ENCODE peak calls at places on chromosomes 6 and 20, in five cellular contexts. One of them, this sample, is unnamed.

GRCh38 chr6:56387621-56388413 is 140.4 kb upstream of the COL21A1 start:
- DNase-seq in effector memory CD8-positive, alpha-beta T cell: no peak
- DNase-seq in activated T-cell treated with anti-CD3 and anti-CD28 coated beads for 1 hour: no peak
- DNase-seq in GOT3: no peak
- DNase-seq in EL: no peak
- DNase-seq in this sample: no peak

GRCh38 chr20:44390280-44390679 is 34.8 kb downstream of the HNF4A start:
- DNase-seq in effector memory CD8-positive, alpha-beta T cell: no peak
- DNase-seq in activated T-cell treated with anti-CD3 and anti-CD28 coated beads for 1 hour: no peak
- DNase-seq in GOT3: no peak
- DNase-seq in EL: no peak
- DNase-seq in this sample: no peak

GRCh38 chr20:32965581-32966373 is 38.5 kb downstream of the SUN5 start:
- DNase-seq in effector memory CD8-positive, alpha-beta T cell: peak; percentile 51
- DNase-seq in activated T-cell treated with anti-CD3 and anti-CD28 coated beads for 1 hour: no peak
- DNase-seq in GOT3: no peak
- DNase-seq in EL: no peak
- DNase-seq in this sample: no peak

GRCh38 chr6:167113935-167114910 is 8.7 kb upstream of the CCR6 start:
- DNase-seq in effector memory CD8-positive, alpha-beta T cell: peak; percentile 73
- DNase-seq in activated T-cell treated with anti-CD3 and anti-CD28 coated beads for 1 hour: no peak
- DNase-seq in GOT3: no peak
- DNase-seq in EL: no peak
- DNase-seq in this sample: no peak

GRCh38 chr20:4817230-4817671 is 95.5 kb downstream of the PRND start:
- DNase-seq in effector memory CD8-positive, alpha-beta T cell: no peak
- DNase-seq in activated T-cell treated with anti-CD3 and anti-CD28 coated beads for 1 hour: no peak
- DNase-seq in GOT3: no peak
- DNase-seq in EL: peak; percentile 22
- DNase-seq in this sample: peak; percentile 27

GRCh38 chr6:108363113-108363512 is 68.3 kb downstream of the AFG1L start:
- DNase-seq in effector memory CD8-positive, alpha-beta T cell: no peak
- DNase-seq in activated T-cell treated with anti-CD3 and anti-CD28 coated beads for 1 hour: no peak
- DNase-seq in GOT3: no peak
- DNase-seq in EL: no peak
- DNase-seq in this sample: no peak

GRCh38 chr6:4879724-4880372 is 103.6 kb downstream of the CDYL start:
- DNase-seq in effector memory CD8-positive, alpha-beta T cell: no peak
- DNase-seq in activated T-cell treated with anti-CD3 and anti-CD28 coated beads for 1 hour: no peak
- DNase-seq in GOT3: no peak
- DNase-seq in EL: no peak
- DNase-seq in this sample: no peak

GRCh38 chr6:71194730-71195129 is 93.9 kb upstream of the OGFRL1 start:
- DNase-seq in effector memory CD8-positive, alpha-beta T cell: no peak
- DNase-seq in activated T-cell treated with anti-CD3 and anti-CD28 coated beads for 1 hour: no peak
- DNase-seq in GOT3: no peak
- DNase-seq in EL: peak; percentile 86
- DNase-seq in this sample: peak; percentile 83

GRCh38 chr6:141026504-141026903 is 1106.2 kb upstream of the GJE1 start:
- DNase-seq in effector memory CD8-positive, alpha-beta T cell: no peak
- DNase-seq in activated T-cell treated with anti-CD3 and anti-CD28 coated beads for 1 hour: no peak
- DNase-seq in GOT3: no peak
- DNase-seq in EL: no peak
- DNase-seq in this sample: no peak

GRCh38 chr6:20448828-20449227 is 47.1 kb downstream of the E2F3 start:
- DNase-seq in effector memory CD8-positive, alpha-beta T cell: no peak
- DNase-seq in activated T-cell treated with anti-CD3 and anti-CD28 coated beads for 1 hour: no peak
- DNase-seq in GOT3: no peak
- DNase-seq in EL: no peak
- DNase-seq in this sample: no peak

GRCh38 chr20:63431944-63432343 is 40.5 kb downstream of the KCNQ2 start:
- DNase-seq in effector memory CD8-positive, alpha-beta T cell: no peak
- DNase-seq in activated T-cell treated with anti-CD3 and anti-CD28 coated beads for 1 hour: no peak
- DNase-seq in GOT3: no peak
- DNase-seq in EL: no peak
- DNase-seq in this sample: no peak

GRCh38 chr6:134449781-134450180 is 131.9 kb upstream of the SGK1 start:
- DNase-seq in effector memory CD8-positive, alpha-beta T cell: no peak
- DNase-seq in activated T-cell treated with anti-CD3 and anti-CD28 coated beads for 1 hour: no peak
- DNase-seq in GOT3: no peak
- DNase-seq in EL: no peak
- DNase-seq in this sample: no peak

GRCh38 chr6:107409942-107410341 is 49.4 kb downstream of the PDSS2 start:
- DNase-seq in effector memory CD8-positive, alpha-beta T cell: no peak
- DNase-seq in activated T-cell treated with anti-CD3 and anti-CD28 coated beads for 1 hour: no peak
- DNase-seq in GOT3: no peak
- DNase-seq in EL: no peak
- DNase-seq in this sample: no peak

GRCh38 chr6:21871831-21872230 is 278.3 kb downstream of the SOX4 start:
- DNase-seq in effector memory CD8-positive, alpha-beta T cell: no peak
- DNase-seq in activated T-cell treated with anti-CD3 and anti-CD28 coated beads for 1 hour: no peak
- DNase-seq in GOT3: no peak
- DNase-seq in EL: no peak
- DNase-seq in this sample: no peak

GRCh38 chr20:36462440-36463211 is 78.7 kb upstream of the MYL9 start:
- DNase-seq in effector memory CD8-positive, alpha-beta T cell: no peak
- DNase-seq in activated T-cell treated with anti-CD3 and anti-CD28 coated beads for 1 hour: no peak
- DNase-seq in GOT3: no peak
- DNase-seq in EL: peak; percentile 82
- DNase-seq in this sample: no peak